ENCODE peak calls at places on chromosomes 3 and 15, in nine cellular contexts. T, O, J, Z, Y, V, H, D and G are unnamed samples.

GRCh38 chr3:158768881-158769518 is 32.9 kb upstream of the MFSD1 start:
- DNase-seq in Y (peak), J (no peak), T (no peak), V (no peak), D (peak), O (peak), H (no peak), Z (no peak), G (no peak)

GRCh38 chr15:92291900-92292299 is 101.8 kb upstream of the ST8SIA2 start:
- DNase-seq in J (no peak), Y (no peak), O (no peak), H (no peak), D (no peak), V (no peak), T (no peak), Z (no peak), G (no peak)

GRCh38 chr15:65404196-65404872 is 18.4 kb downstream of the IGDCC4 start:
- DNase-seq in Z (no peak), D (no peak), V (no peak), Y (no peak), T (no peak), H (no peak), O (peak), J (no peak), G (no peak)

GRCh38 chr3:132432639-132433038 is 15.3 kb downstream of the DNAJC13 start:
- DNase-seq in H (no peak), Y (peak), V (no peak), D (no peak), T (no peak), J (peak), O (no peak), Z (no peak), G (no peak)

GRCh38 chr3:45088959-45089358 is 57.2 kb downstream of the CDCP1 start:
- DNase-seq in Z (no peak), V (no peak), J (no peak), T (no peak), Y (no peak), D (no peak), O (no peak), H (no peak), G (no peak)

GRCh38 chr3:61562810-61563613 is 1.6 kb downstream of the PTPRG start:
- DNase-seq in J (no peak), O (peak), Z (peak), H (peak), D (peak), V (no peak), Y (peak), T (no peak), G (no peak)

GRCh38 chr15:35325374-35325941 is 220.5 kb downstream of the DPH6 start:
- DNase-seq in Z (no peak), O (no peak), T (no peak), J (no peak), D (no peak), H (no peak), Y (no peak), V (no peak), G (no peak)

GRCh38 chr3:156299569-156299968 is 179.2 kb downstream of the KCNAB1 start:
- DNase-seq in J (no peak), D (no peak), T (no peak), H (peak), Z (no peak), Y (no peak), O (no peak), V (no peak), G (no peak)

GRCh38 chr3:57161131-57161538 is 4.0 kb downstream of the IL17RD start:
- DNase-seq in Y (no peak), H (no peak), T (no peak), V (no peak), D (no peak), J (no peak), O (no peak), Z (no peak), G (no peak)

GRCh38 chr15:68627476-68627875 is 48.7 kb downstream of the CORO2B start:
- DNase-seq in O (no peak), V (no peak), H (no peak), Y (no peak), J (no peak), D (no peak), Z (no peak), T (no peak), G (no peak)

GRCh38 chr3:104909188-104909587 is 457.5 kb upstream of the ALCAM start:
- DNase-seq in D (no peak), H (peak), J (no peak), T (no peak), V (peak), Y (peak), O (no peak), Z (no peak), G (no peak)

GRCh38 chr15:38699633-38700230 is 135.1 kb upstream of the RASGRP1 start:
- DNase-seq in Y (peak), H (peak), D (peak), Z (peak), T (peak), J (peak), V (peak), O (peak), G (peak)

GRCh38 chr3:52299815-52300611 is 12.4 kb downstream of the GLYCTK start:
- DNase-seq in Z (no peak), T (no peak), O (peak), H (peak), D (no peak), Y (no peak), V (no peak), J (no peak), G (no peak)

GRCh38 chr15:77457619-77458265 is 37.1 kb downstream of the HMG20A start:
- DNase-seq in Z (no peak), D (no peak), O (no peak), Y (no peak), H (no peak), J (no peak), T (no peak), V (no peak), G (peak)

GRCh38 chr3:53109190-53109589 is 21.0 kb downstream of the RFT1 start:
- DNase-seq in T (no peak), Z (no peak), Y (no peak), O (no peak), V (no peak), D (no peak), J (no peak), H (no peak), G (peak)

GRCh38 chr3:186775999-186776398 is 7.4 kb upstream of the EIF4A2 start:
- DNase-seq in T (no peak), O (no peak), J (no peak), H (no peak), V (no peak), Y (no peak), D (no peak), Z (no peak), G (no peak)

GRCh38 chr3:136893848-136894443 is 31.9 kb downstream of the NCK1 start:
- DNase-seq in O (no peak), T (no peak), J (peak), Y (peak), H (no peak), V (no peak), D (no peak), Z (no peak), G (no peak)

GRCh38 chr3:21839592-21839991 is 88.6 kb upstream of the ZNF385D start:
- DNase-seq in H (no peak), J (no peak), V (no peak), Y (peak), Z (no peak), O (peak), T (no peak), D (no peak), G (no peak)

GRCh38 chr3:72143322-72143721 is 358.4 kb upstream of the PROK2 start:
- DNase-seq in J (no peak), T (no peak), H (no peak), O (no peak), D (no peak), Y (no peak), Z (no peak), V (no peak), G (no peak)

GRCh38 chr3:33331414-33331813 is 54.2 kb downstream of the FBXL2 start:
- DNase-seq in O (no peak), J (no peak), Z (no peak), V (no peak), H (no peak), Y (peak), T (no peak), D (no peak), G (no peak)

GRCh38 chr15:52805351-52806283 is 15.5 kb upstream of the ONECUT1 start:
- DNase-seq in H (no peak), Z (peak), J (no peak), T (no peak), D (no peak), V (no peak), O (peak), Y (no peak), G (no peak)

GRCh38 chr15:70752142-70752754 is 11.1 kb downstream of the UACA start:
- DNase-seq in H (no peak), T (no peak), O (no peak), D (peak), V (no peak), Z (no peak), J (no peak), Y (no peak), G (peak)

GRCh38 chr3:46931631-46932441 is 44.7 kb downstream of the CCDC12 start:
- DNase-seq in O (no peak), Y (peak), D (peak), Z (no peak), T (no peak), H (no peak), J (no peak), V (peak), G (no peak)

GRCh38 chr3:61650276-61650675 is 88.9 kb downstream of the PTPRG start:
- DNase-seq in Z (no peak), D (peak), T (no peak), V (no peak), Y (no peak), H (peak), J (no peak), O (no peak), G (no peak)

GRCh38 chr3:13650210-13651056 is 101.5 kb downstream of the FBLN2 start:
- DNase-seq in V (no peak), H (peak), T (peak), D (peak), Z (peak), J (peak), O (peak), Y (peak), G (peak)